ENCODE peak calls at places on chromosomes 3 and 15, in six cellular contexts. Y is GM12878, A is K562, P is A549, B is HepG2, H is upper lobe of left lung. T is an unnamed sample.
A peak's percentile ranks its signal among the peaks of the same experiment; 100 is the strongest.

GRCh38 chr3:89467886-89468479 is 360.6 kb downstream of the EPHA3 start:
- ATAC-seq in P (no peak), B (no peak), H (no peak), A (no peak), Y (no peak), T (no peak)

GRCh38 chr15:92847841-92848240 is 52.3 kb upstream of the CHD2 start:
- ATAC-seq in B (no peak), H (no peak), P (no peak), Y (no peak), A (no peak), T (no peak)

GRCh38 chr3:136476280-136476679 is 226.1 kb downstream of the PCCB start:
- ATAC-seq in A (no peak), H (no peak), B (no peak), Y (no peak), P (no peak), T (no peak)

GRCh38 chr3:79490165-79491028 is 277.4 kb downstream of the ROBO1 start:
- ATAC-seq in H (no peak), P (peak; percentile 48), Y (no peak), A (no peak), B (peak; percentile 77), T (no peak)

GRCh38 chr3:188152660-188153497 is 1.1 kb upstream of the LPP start:
- ATAC-seq in H (peak; percentile 34), P (peak; percentile 21), Y (no peak), A (no peak), B (no peak), T (peak; percentile 39)

GRCh38 chr15:80749589-80749988 is 29.6 kb upstream of the CEMIP start:
- ATAC-seq in Y (no peak), B (no peak), A (no peak), P (peak; percentile 91), H (no peak), T (no peak)

GRCh38 chr15:42171122-42171521 is 14.7 kb upstream of the PLA2G4F start:
- ATAC-seq in P (no peak), H (no peak), A (no peak), Y (no peak), B (no peak), T (no peak)

GRCh38 chr3:184592411-184593200 is 31.0 kb downstream of the EPHB3 start:
- ATAC-seq in Y (no peak), B (peak; percentile 25), P (peak; percentile 29), H (no peak), A (peak; percentile 22), T (peak; percentile 19)

GRCh38 chr3:72341380-72341770 is 506.9 kb downstream of the SHQ1 start:
- ATAC-seq in Y (no peak), A (no peak), B (no peak), H (no peak), P (no peak), T (no peak)

GRCh38 chr15:40105517-40106202 is 3.0 kb downstream of the BMF start:
- ATAC-seq in P (no peak), A (no peak), Y (peak; percentile 12), H (no peak), B (no peak), T (no peak)

GRCh38 chr3:132549890-132550578 is 47.0 kb upstream of the ACKR4 start:
- ATAC-seq in Y (peak; percentile 86), P (no peak), H (no peak), A (no peak), B (peak; percentile 19), T (no peak)

GRCh38 chr15:89885611-89886010 is 8.2 kb downstream of the AP3S2 start:
- ATAC-seq in P (no peak), B (no peak), Y (no peak), H (no peak), A (no peak), T (no peak)

GRCh38 chr3:151228291-151229125 is 25.5 kb upstream of the GPR171 start:
- ATAC-seq in B (peak; percentile 32), P (peak; percentile 78), H (no peak), Y (peak; percentile 36), A (peak; percentile 41), T (no peak)

GRCh38 chr15:81189583-81190283 is 6.9 kb upstream of the IL16 start:
- ATAC-seq in P (no peak), B (no peak), H (peak; percentile 82), A (no peak), Y (no peak), T (peak; percentile 91)

GRCh38 chr15:61459785-61460707 is 230.9 kb upstream of the RORA start:
- ATAC-seq in B (no peak), A (no peak), Y (no peak), P (no peak), H (no peak), T (no peak)

GRCh38 chr3:71930056-71930991 is 145.4 kb upstream of the PROK2 start:
- ATAC-seq in B (peak; percentile 67), H (peak; percentile 64), P (peak; percentile 83), A (peak; percentile 78), Y (peak; percentile 82), T (peak; percentile 87)

GRCh38 chr3:152350139-152350538 is 81.4 kb downstream of the MBNL1 start:
- ATAC-seq in A (peak; percentile 10), P (peak; percentile 39), Y (peak; percentile 13), H (no peak), B (no peak), T (no peak)

GRCh38 chr3:66499881-66500574 is 794 bp downstream of the LRIG1 start:
- ATAC-seq in Y (peak; percentile 12), H (no peak), P (peak; percentile 18), A (no peak), B (peak; percentile 48), T (peak; percentile 2)

GRCh38 chr3:5929027-5929426 is 741.5 kb downstream of the EDEM1 start:
- ATAC-seq in A (no peak), B (no peak), P (no peak), Y (peak; percentile 56), H (peak; percentile 46), T (no peak)

GRCh38 chr15:56877591-56877990 is 40.9 kb upstream of the TCF12 start:
- ATAC-seq in Y (no peak), H (no peak), P (no peak), A (no peak), B (no peak), T (no peak)

GRCh38 chr3:51799879-51800757 is 21.1 kb upstream of the IQCF6 start:
- ATAC-seq in A (peak; percentile 65), Y (peak; percentile 71), B (peak; percentile 33), H (no peak), P (peak; percentile 66), T (peak; percentile 77)

GRCh38 chr15:73319460-73320245 is 49.1 kb downstream of the HCN4 start:
- ATAC-seq in H (no peak), B (no peak), P (no peak), Y (no peak), A (no peak), T (no peak)

GRCh38 chr3:10833855-10834414 is 17.9 kb downstream of the SLC6A11 start:
- ATAC-seq in P (no peak), H (no peak), B (no peak), Y (no peak), A (no peak), T (no peak)

GRCh38 chr3:138434875-138435772 is 708 bp downstream of the ESYT3 start:
- ATAC-seq in H (no peak), Y (no peak), A (no peak), P (no peak), B (no peak), T (peak; percentile 13)

GRCh38 chr3:130748981-130749380 is 2.4 kb upstream of the PIK3R4 start:
- ATAC-seq in Y (no peak), A (no peak), H (no peak), B (no peak), P (no peak), T (no peak)

GRCh38 chr3:130741946-130742610 is 4.6 kb downstream of the PIK3R4 start:
- ATAC-seq in B (no peak), P (no peak), Y (no peak), A (no peak), H (no peak), T (no peak)

GRCh38 chr3:130748520-130748919 is 1.9 kb upstream of the PIK3R4 start:
- ATAC-seq in A (peak; percentile 9), B (no peak), Y (no peak), H (no peak), P (no peak), T (no peak)

GRCh38 chr3:130743354-130743753 is 3.3 kb downstream of the PIK3R4 start:
- ATAC-seq in A (no peak), Y (no peak), B (no peak), P (no peak), H (no peak), T (no peak)

GRCh38 chr3:130746296-130747039 is at the start of gene PIK3R4:
- ATAC-seq in P (peak; percentile 89), H (peak; percentile 95), A (peak; percentile 83), B (peak; percentile 84), Y (peak; percentile 87), T (peak; percentile 98)
- TF ChIP-seq EP300 in P (no peak), H (no peak), A (no peak), B (no peak), Y (no peak), T (no peak)

GRCh38 chr15:70121656-70122297 is 24.1 kb upstream of the TLE3 start:
- ATAC-seq in A (no peak), Y (no peak), B (peak; percentile 24), P (peak; percentile 81), H (peak; percentile 34), T (peak; percentile 92)
- TF ChIP-seq CTCF in A (no peak), Y (no peak), B (no peak), P (peak; percentile 25), H (no peak), T (no peak)

GRCh38 chr3:48446425-48447193 is at the start of gene ATRIP:
- ATAC-seq in Y (peak; percentile 96), A (peak; percentile 94), B (peak; percentile 92), P (peak; percentile 95), H (peak; percentile 98), T (peak; percentile 99)
- TF ChIP-seq EP300 in Y (no peak), A (no peak), B (no peak), P (no peak), H (no peak), T (no peak)

GRCh38 chr3:29665688-29666087 is 384.8 kb downstream of the RBMS3 start:
- ATAC-seq in H (no peak), Y (no peak), B (no peak), A (no peak), P (no peak), T (no peak)

GRCh38 chr3:29668233-29668632 is 387.4 kb downstream of the RBMS3 start:
- ATAC-seq in Y (no peak), P (no peak), B (no peak), H (no peak), A (no peak), T (no peak)

GRCh38 chr3:29668728-29669127 is 387.9 kb downstream of the RBMS3 start:
- ATAC-seq in P (no peak), Y (peak; percentile 17), H (no peak), A (no peak), B (no peak), T (no peak)
- TF ChIP-seq CTCF in P (no peak), Y (peak; percentile 17), H (no peak), A (no peak), B (no peak), T (no peak)

DNA sequence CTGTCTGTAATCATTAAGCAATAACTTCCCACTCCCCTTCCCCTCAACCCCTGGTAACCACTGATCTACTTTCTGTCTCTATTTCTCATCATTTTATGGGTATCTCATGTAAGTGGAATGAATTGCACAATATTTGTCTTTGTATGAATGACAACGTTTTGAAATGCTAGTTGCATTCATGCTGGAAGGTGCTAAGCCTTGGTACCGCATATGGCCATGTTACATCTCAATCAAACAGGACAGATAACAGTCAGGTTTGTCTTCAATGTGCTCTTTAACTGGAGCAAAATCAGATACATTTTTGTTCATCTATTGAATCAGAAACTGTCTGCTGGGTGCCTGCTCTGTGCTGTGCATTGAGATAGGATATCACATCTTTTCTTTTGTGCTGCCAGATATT is 134.2 kb downstream of the AGBL1 start:
- ATAC-seq in Y (no peak), A (no peak), H (no peak), P (no peak), B (no peak), T (no peak)
- TF ChIP-seq EP300 in Y (no peak), A (no peak), H (no peak), P (no peak), B (no peak), T (no peak)